ENCODE peak calls at places on chromosomes 3 and 15, in five cellular contexts. One of them, this sample, is unnamed.

GRCh38 chr15:42737529-42738328 is 801 bp upstream of the CDAN1 start:
- DNase-seq in bronchial epithelial cell: peak; percentile 4
- DNase-seq in NB4: no peak
- DNase-seq in A549: no peak
- DNase-seq in astrocyte of the spinal cord: no peak
- DNase-seq in this sample: no peak

GRCh38 chr15:41487376-41487775 is 6.3 kb upstream of the ITPKA start:
- DNase-seq in bronchial epithelial cell: no peak
- DNase-seq in NB4: no peak
- DNase-seq in A549: no peak
- DNase-seq in astrocyte of the spinal cord: no peak
- DNase-seq in this sample: no peak

GRCh38 chr3:12073106-12073505 is 68.9 kb downstream of the SYN2 start:
- DNase-seq in bronchial epithelial cell: no peak
- DNase-seq in NB4: no peak
- DNase-seq in A549: no peak
- DNase-seq in astrocyte of the spinal cord: no peak
- DNase-seq in this sample: no peak

GRCh38 chr3:194270627-194271458 is 80.3 kb downstream of the CPN2 start:
- DNase-seq in bronchial epithelial cell: no peak
- DNase-seq in NB4: peak; percentile 21
- DNase-seq in A549: no peak
- DNase-seq in astrocyte of the spinal cord: peak; percentile 55
- DNase-seq in this sample: peak; percentile 59

GRCh38 chr3:45414341-45414740 is 26.0 kb downstream of the LARS2 start:
- DNase-seq in bronchial epithelial cell: no peak
- DNase-seq in NB4: no peak
- DNase-seq in A549: no peak
- DNase-seq in astrocyte of the spinal cord: no peak
- DNase-seq in this sample: no peak

GRCh38 chr3:98434412-98434811 is 28.6 kb upstream of the OR5K1 start:
- DNase-seq in bronchial epithelial cell: no peak
- DNase-seq in NB4: no peak
- DNase-seq in A549: no peak
- DNase-seq in astrocyte of the spinal cord: no peak
- DNase-seq in this sample: no peak

GRCh38 chr15:48796930-48797329 is 13.9 kb downstream of the CEP152 start:
- DNase-seq in bronchial epithelial cell: peak; percentile 88
- DNase-seq in NB4: no peak
- DNase-seq in A549: no peak
- DNase-seq in astrocyte of the spinal cord: peak; percentile 69
- DNase-seq in this sample: peak; percentile 95

GRCh38 chr15:72202801-72203506 is 5.4 kb upstream of the GRAMD2A start:
- DNase-seq in bronchial epithelial cell: no peak
- DNase-seq in NB4: no peak
- DNase-seq in A549: no peak
- DNase-seq in astrocyte of the spinal cord: no peak
- DNase-seq in this sample: no peak

GRCh38 chr3:62614527-62614926 is 241.2 kb upstream of the FEZF2 start:
- DNase-seq in bronchial epithelial cell: peak; percentile 88
- DNase-seq in NB4: no peak
- DNase-seq in A549: no peak
- DNase-seq in astrocyte of the spinal cord: no peak
- DNase-seq in this sample: no peak

GRCh38 chr15:77021803-77022381 is 27.0 kb downstream of the PSTPIP1 start:
- DNase-seq in bronchial epithelial cell: no peak
- DNase-seq in NB4: peak; percentile 60
- DNase-seq in A549: no peak
- DNase-seq in astrocyte of the spinal cord: peak; percentile 36
- DNase-seq in this sample: no peak

GRCh38 chr3:128800241-128801187 is 74.5 kb downstream of the RAB7A start:
- DNase-seq in bronchial epithelial cell: no peak
- DNase-seq in NB4: no peak
- DNase-seq in A549: no peak
- DNase-seq in astrocyte of the spinal cord: peak; percentile 74
- DNase-seq in this sample: no peak

GRCh38 chr15:75573001-75573400 is 6.1 kb downstream of the PTPN9 start:
- DNase-seq in bronchial epithelial cell: peak; percentile 62
- DNase-seq in NB4: peak; percentile 34
- DNase-seq in A549: no peak
- DNase-seq in astrocyte of the spinal cord: peak; percentile 36
- DNase-seq in this sample: no peak

GRCh38 chr15:40985541-40986330 is 32.5 kb downstream of the CHAC1 start:
- DNase-seq in bronchial epithelial cell: no peak
- DNase-seq in NB4: no peak
- DNase-seq in A549: no peak
- DNase-seq in astrocyte of the spinal cord: peak; percentile 70
- DNase-seq in this sample: no peak

GRCh38 chr3:169454823-169455222 is 208.7 kb downstream of the MECOM start:
- DNase-seq in bronchial epithelial cell: peak; percentile 99
- DNase-seq in NB4: no peak
- DNase-seq in A549: no peak
- DNase-seq in astrocyte of the spinal cord: no peak
- DNase-seq in this sample: peak; percentile 25

GRCh38 chr3:13420817-13421755 is 964 bp upstream of the NUP210 start:
- DNase-seq in bronchial epithelial cell: no peak
- DNase-seq in NB4: peak; percentile 50
- DNase-seq in A549: no peak
- DNase-seq in astrocyte of the spinal cord: no peak
- DNase-seq in this sample: no peak

GRCh38 chr15:39195988-39196486 is 384.8 kb upstream of the THBS1 start:
- DNase-seq in bronchial epithelial cell: peak; percentile 99
- DNase-seq in NB4: no peak
- DNase-seq in A549: peak; percentile 43
- DNase-seq in astrocyte of the spinal cord: peak; percentile 85
- DNase-seq in this sample: no peak

GRCh38 chr3:49937081-49937480 is 2.9 kb upstream of the RBM6 start:
- DNase-seq in bronchial epithelial cell: no peak
- DNase-seq in NB4: peak; percentile 41
- DNase-seq in A549: no peak
- DNase-seq in astrocyte of the spinal cord: no peak
- DNase-seq in this sample: no peak

GRCh38 chr15:92801774-92802464 is 98.2 kb upstream of the CHD2 start:
- DNase-seq in bronchial epithelial cell: peak; percentile 88
- DNase-seq in NB4: peak; percentile 83
- DNase-seq in A549: no peak
- DNase-seq in astrocyte of the spinal cord: peak; percentile 89
- DNase-seq in this sample: no peak

GRCh38 chr15:64247906-64248541 is 85.2 kb upstream of the PPIB start:
- DNase-seq in bronchial epithelial cell: peak; percentile 97
- DNase-seq in NB4: peak; percentile 75
- DNase-seq in A549: peak; percentile 90
- DNase-seq in astrocyte of the spinal cord: peak; percentile 92
- DNase-seq in this sample: peak; percentile 98

GRCh38 chr3:38555149-38555840 is 59.2 kb downstream of the EXOG start:
- DNase-seq in bronchial epithelial cell: no peak
- DNase-seq in NB4: no peak
- DNase-seq in A549: no peak
- DNase-seq in astrocyte of the spinal cord: no peak
- DNase-seq in this sample: no peak

GRCh38 chr15:51793521-51793920 is 35.9 kb upstream of the TMOD3 start:
- DNase-seq in bronchial epithelial cell: no peak
- DNase-seq in NB4: no peak
- DNase-seq in A549: no peak
- DNase-seq in astrocyte of the spinal cord: peak; percentile 60
- DNase-seq in this sample: no peak

GRCh38 chr15:45333550-45333949 is 44.8 kb downstream of the GATM start:
- DNase-seq in bronchial epithelial cell: no peak
- DNase-seq in NB4: no peak
- DNase-seq in A549: no peak
- DNase-seq in astrocyte of the spinal cord: peak; percentile 6
- DNase-seq in this sample: no peak

GRCh38 chr3:66037330-66037985 is 1.3 kb downstream of the MAGI1 start:
- DNase-seq in bronchial epithelial cell: peak; percentile 51
- DNase-seq in NB4: no peak
- DNase-seq in A549: peak; percentile 62
- DNase-seq in astrocyte of the spinal cord: peak; percentile 38
- DNase-seq in this sample: no peak

GRCh38 chr3:107674371-107674770 is 151.6 kb downstream of the BBX start:
- DNase-seq in bronchial epithelial cell: no peak
- DNase-seq in NB4: no peak
- DNase-seq in A549: no peak
- DNase-seq in astrocyte of the spinal cord: peak; percentile 82
- DNase-seq in this sample: peak; percentile 37

DNA sequence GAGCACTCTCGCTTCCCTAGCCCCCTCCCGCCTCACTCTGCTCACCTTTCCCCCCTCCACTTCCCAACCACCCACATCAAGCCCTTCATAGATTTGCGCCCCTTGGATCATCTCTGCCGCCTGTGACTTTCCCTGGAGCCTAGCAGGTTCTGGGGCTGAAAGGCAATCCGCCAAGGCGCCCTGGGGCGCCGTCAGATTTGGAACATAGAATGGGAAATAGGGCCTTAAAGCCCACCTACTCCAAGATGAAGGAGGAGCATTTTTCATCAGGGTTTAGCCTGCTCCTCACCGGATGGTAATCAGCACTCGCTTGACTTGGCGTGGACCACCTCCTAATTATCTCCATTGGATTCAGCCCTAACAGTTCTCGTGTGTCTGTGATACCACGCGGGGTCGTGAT is 1.3 kb downstream of the CPNE4 start:
- DNase-seq in bronchial epithelial cell: no peak
- DNase-seq in NB4: no peak
- DNase-seq in A549: no peak
- DNase-seq in astrocyte of the spinal cord: no peak
- DNase-seq in this sample: no peak
- H3K4me3 ChIP-seq in bronchial epithelial cell: no peak overlapping the region
- H3K4me3 ChIP-seq in NB4: no peak overlapping the region
- H3K4me3 ChIP-seq in A549: peak overlapping the region; percentile 78
- H3K4me3 ChIP-seq in astrocyte of the spinal cord: peak overlapping the region; percentile 54
- H3K4me3 ChIP-seq in this sample: no peak overlapping the region

DNA sequence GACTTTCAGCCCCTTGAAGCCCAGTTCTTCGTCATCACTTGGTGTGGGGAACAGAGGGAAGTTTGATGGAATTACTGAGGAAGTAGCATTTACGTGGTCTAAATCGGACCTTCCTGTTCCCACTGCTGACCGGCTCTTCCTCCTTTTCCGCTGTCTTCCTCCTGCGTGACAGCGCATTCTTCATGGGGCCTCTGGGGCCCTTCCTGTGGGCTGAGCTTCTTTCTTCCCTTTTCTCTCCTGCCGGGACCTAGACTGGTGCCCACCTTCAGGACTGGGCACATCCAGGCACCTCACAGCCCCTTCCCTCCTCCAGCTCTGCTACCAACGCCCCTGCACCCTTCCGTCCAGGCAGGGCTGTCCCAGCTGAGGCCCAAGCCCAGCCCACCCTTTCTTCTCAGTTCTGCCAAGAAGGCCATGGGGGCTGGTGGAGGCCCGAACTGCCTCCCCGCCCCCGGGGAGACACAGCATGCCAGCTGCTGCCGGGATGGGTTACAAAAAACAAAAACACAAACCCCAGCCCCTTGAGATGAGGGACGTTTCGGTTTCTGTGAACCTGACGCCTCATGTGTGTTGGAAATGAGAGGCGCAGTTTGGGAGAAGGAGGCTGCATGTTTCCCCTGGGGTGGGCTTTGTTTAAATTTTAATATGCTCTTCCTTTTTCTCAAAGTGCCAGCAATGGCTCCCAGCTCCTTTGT is 19.1 kb downstream of the ZNF710 start:
- DNase-seq in bronchial epithelial cell: no peak
- DNase-seq in NB4: peak; percentile 30
- DNase-seq in A549: no peak
- DNase-seq in astrocyte of the spinal cord: no peak
- DNase-seq in this sample: no peak
- H3K4me3 ChIP-seq in bronchial epithelial cell: no peak overlapping the region
- H3K4me3 ChIP-seq in NB4: no peak overlapping the region
- H3K4me3 ChIP-seq in A549: no peak overlapping the region
- H3K4me3 ChIP-seq in astrocyte of the spinal cord: no peak overlapping the region
- H3K4me3 ChIP-seq in this sample: no peak overlapping the region

GRCh38 chr3:135503429-135504083 is 462.0 kb upstream of the PPP2R3A start:
- DNase-seq in bronchial epithelial cell: peak; percentile 55
- DNase-seq in NB4: peak; percentile 68
- DNase-seq in A549: peak; percentile 36
- DNase-seq in astrocyte of the spinal cord: peak; percentile 59
- DNase-seq in this sample: peak; percentile 12
- H3K4me3 ChIP-seq in bronchial epithelial cell: no peak overlapping the region
- H3K4me3 ChIP-seq in NB4: no peak overlapping the region
- H3K4me3 ChIP-seq in A549: no peak overlapping the region
- H3K4me3 ChIP-seq in astrocyte of the spinal cord: no peak overlapping the region
- H3K4me3 ChIP-seq in this sample: no peak overlapping the region

GRCh38 chr3:53083496-53083895 is 37.6 kb upstream of the SFMBT1 start:
- DNase-seq in bronchial epithelial cell: peak; percentile 7
- DNase-seq in NB4: no peak
- DNase-seq in A549: no peak
- DNase-seq in astrocyte of the spinal cord: peak; percentile 73
- DNase-seq in this sample: no peak
- H3K4me3 ChIP-seq in bronchial epithelial cell: no peak overlapping the region
- H3K4me3 ChIP-seq in NB4: no peak overlapping the region
- H3K4me3 ChIP-seq in A549: no peak overlapping the region
- H3K4me3 ChIP-seq in astrocyte of the spinal cord: no peak overlapping the region
- H3K4me3 ChIP-seq in this sample: no peak overlapping the region

This sample was measured in epithelial cell of proximal tubule.